ENCODE peak calls at places on chromosomes 12 and 14, in four cellular contexts. C, W, G and Y are unnamed samples. For H3K4me1, the result is how much of the 10 kb centered on the place peaks cover.

GRCh38 chr12:96242597-96242996 is 48.4 kb downstream of the ELK3 start:
- DNase-seq in C (no peak), W (no peak), G (no peak), Y (no peak)

GRCh38 chr12:22709292-22709691 is 84.3 kb downstream of the ETNK1 start:
- DNase-seq in G (no peak), C (no peak), W (no peak), Y (no peak)

GRCh38 chr12:47736877-47737676 is 11.8 kb upstream of the ENDOU start:
- DNase-seq in C (peak), W (peak), G (peak), Y (peak)

GRCh38 chr12:45369065-45369464 is 153.2 kb downstream of the ANO6 start:
- DNase-seq in W (no peak), G (no peak), C (no peak), Y (no peak)

GRCh38 chr12:87428701-87429277 is 600.4 kb downstream of the C12orf50 start:
- DNase-seq in G (no peak), W (no peak), C (no peak), Y (no peak)

GRCh38 chr14:69850086-69850735 is 29.0 kb upstream of the SMOC1 start:
- DNase-seq in G (peak), W (no peak), C (no peak), Y (no peak)

GRCh38 chr12:105978276-105978675 is 160.5 kb downstream of the NUAK1 start:
- DNase-seq in C (no peak), W (no peak), G (no peak), Y (no peak)

GRCh38 chr12:91100901-91101300 is 10.4 kb downstream of the LUM start:
- DNase-seq in G (no peak), C (no peak), W (no peak), Y (no peak)

GRCh38 chr14:47541652-47542051 is 133.8 kb downstream of the MDGA2 start:
- DNase-seq in W (no peak), G (no peak), C (no peak), Y (no peak)

GRCh38 chr14:92744198-92744597 is 4.2 kb downstream of the LGMN start:
- DNase-seq in W (no peak), C (no peak), G (no peak), Y (no peak)

GRCh38 chr14:74604896-74605295 is 7.1 kb downstream of the LTBP2 start:
- DNase-seq in W (peak), G (no peak), C (no peak), Y (no peak)

GRCh38 chr12:46480282-46480681 is 107.7 kb upstream of the SLC38A2 start:
- DNase-seq in W (no peak), C (no peak), G (no peak), Y (no peak)

DNA sequence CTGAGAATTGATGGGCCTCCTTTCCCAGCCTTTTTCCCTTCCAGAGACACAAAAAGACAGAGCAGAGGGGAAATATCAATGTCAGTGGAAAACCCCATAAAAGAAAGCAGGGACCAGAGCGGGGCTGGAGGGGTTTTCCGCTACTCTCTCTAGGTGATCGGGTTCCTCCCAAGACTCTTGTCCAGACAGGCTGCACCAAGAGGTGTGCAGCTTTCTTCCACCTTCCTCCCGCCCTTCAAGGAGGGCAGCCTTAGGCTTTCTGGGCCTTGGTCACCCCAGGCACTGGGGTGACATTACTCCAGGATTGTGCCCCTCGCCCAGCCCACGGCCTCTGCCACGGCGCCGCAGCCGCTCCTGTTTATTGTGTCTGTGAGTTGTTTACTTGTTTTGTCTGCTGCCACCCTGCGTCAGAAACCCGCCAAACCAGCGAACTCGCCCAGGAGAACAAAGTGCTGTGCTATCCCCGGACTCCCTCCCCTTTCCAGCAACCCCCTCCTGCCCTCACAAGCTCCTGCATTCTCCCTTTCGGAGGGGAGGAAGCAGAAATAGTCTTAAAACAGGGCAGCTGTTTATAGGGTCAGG is 6.7 kb upstream of the HOXC6 start:
- DNase-seq in C (no peak), G (peak), W (no peak), Y (no peak)
- H3K4me1 ChIP-seq in C (under half), G (half or more), W (half or more), Y (under half)

GRCh38 chr14:59629384-59630158 is 53.0 kb upstream of the CCDC175 start:
- DNase-seq in C (no peak), G (no peak), W (no peak), Y (no peak)
- H3K4me1 ChIP-seq in C (under half), G (under half), W (under half), Y (under half)

GRCh38 chr12:70245458-70245857 is 2.2 kb downstream of the CNOT2 start:
- DNase-seq in C (no peak), G (no peak), W (no peak), Y (no peak)
- H3K4me1 ChIP-seq in C (half or more), G (half or more), W (half or more), Y (half or more)

DNA sequence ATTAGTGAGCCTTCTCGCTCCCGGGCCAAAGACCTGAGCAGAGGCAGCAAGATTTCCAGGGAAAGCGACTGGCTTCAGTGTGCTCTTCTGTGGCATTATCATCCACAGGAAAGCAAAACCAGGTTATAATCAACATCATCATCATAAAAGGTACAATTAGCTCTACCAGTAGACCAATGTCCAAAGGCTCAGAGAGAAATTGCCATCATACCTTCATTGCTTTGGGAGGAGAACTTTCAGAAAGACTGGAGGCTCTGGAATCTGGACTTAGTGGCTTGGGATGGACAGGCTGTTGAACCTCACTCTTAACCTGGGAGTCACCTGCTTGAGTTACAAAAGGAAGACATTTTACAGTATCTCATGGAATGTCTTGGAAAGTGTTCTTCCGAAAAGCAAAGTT is 25.1 kb upstream of the CERS5 start:
- DNase-seq in W (no peak), C (no peak), G (no peak), Y (no peak)
- H3K4me1 ChIP-seq in W (under half), C (under half), G (under half), Y (under half)

DNA sequence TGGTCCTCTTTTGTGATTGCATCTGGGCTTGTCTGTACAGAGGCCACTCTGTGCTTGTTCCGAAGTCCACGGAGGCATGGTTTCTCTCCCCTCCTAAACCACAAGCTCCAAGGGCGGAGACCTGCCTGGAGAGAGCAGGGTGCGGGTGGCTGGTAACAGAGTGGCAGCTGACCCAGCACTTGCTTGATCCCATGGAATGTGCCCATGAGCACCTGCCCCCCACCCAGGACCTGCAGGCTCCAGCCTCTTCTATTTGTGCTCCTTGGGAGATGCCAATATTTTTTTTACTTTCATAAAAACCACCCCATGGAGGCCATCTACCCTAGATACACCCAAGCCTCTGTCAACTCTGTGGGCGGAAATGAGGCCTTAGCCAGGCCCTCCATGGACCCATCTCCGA is 104.7 kb downstream of the PRMT8 start:
- DNase-seq in G (no peak), C (no peak), W (no peak), Y (no peak)
- H3K4me1 ChIP-seq in G (under half), C (under half), W (under half), Y (under half)

GRCh38 chr14:96511667-96512066 is 9.5 kb downstream of the PAPOLA start:
- DNase-seq in W (no peak), G (no peak), C (no peak), Y (no peak)

GRCh38 chr14:96511146-96511545 is 9.0 kb downstream of the PAPOLA start:
- DNase-seq in G (no peak), W (no peak), C (no peak), Y (no peak)

GRCh38 chr14:96508900-96509299 is 6.7 kb downstream of the PAPOLA start:
- DNase-seq in C (no peak), W (no peak), G (no peak), Y (no peak)

GRCh38 chr14:96507723-96508122 is 5.5 kb downstream of the PAPOLA start:
- DNase-seq in W (no peak), G (no peak), C (no peak), Y (no peak)

DNA sequence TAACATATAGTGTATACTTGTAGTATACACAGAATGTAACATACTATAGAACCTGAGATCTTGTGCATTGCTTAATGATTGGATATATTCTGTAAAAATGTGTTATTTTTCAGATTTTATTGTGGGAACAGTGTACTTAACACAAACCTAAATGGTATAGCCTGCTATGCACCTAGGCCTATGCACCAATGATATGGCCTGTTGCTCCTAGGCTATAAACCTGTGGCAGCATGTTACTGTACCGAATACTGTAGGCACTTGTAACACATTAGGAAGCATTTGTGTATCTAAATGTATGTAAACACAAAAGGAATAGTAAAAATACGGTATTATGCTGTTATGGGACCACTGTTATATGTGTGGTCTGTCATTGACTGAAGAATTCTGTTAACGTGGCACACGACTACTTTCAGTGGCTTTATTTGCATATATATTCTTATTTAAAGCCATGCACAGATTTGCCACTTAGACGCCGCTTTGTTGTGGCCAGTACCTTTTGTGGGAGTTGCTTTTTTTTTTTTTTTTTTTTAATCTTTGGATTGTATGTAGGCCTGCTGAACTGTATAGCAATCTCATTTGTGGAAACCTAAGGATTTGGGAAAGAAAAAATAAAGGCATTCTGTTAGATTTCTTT is 7.4 kb downstream of the PAPOLA start:
- DNase-seq in W (no peak), C (no peak), G (no peak), Y (no peak)
- H3K4me1 ChIP-seq in W (half or more), C (half or more), G (half or more), Y (under half)

GRCh38 chr12:30136661-30137060 is 352.9 kb upstream of the TMTC1 start:
- DNase-seq in W (no peak), C (no peak), G (no peak), Y (no peak)
- H3K4me1 ChIP-seq in W (under half), C (under half), G (under half), Y (under half)

DNA sequence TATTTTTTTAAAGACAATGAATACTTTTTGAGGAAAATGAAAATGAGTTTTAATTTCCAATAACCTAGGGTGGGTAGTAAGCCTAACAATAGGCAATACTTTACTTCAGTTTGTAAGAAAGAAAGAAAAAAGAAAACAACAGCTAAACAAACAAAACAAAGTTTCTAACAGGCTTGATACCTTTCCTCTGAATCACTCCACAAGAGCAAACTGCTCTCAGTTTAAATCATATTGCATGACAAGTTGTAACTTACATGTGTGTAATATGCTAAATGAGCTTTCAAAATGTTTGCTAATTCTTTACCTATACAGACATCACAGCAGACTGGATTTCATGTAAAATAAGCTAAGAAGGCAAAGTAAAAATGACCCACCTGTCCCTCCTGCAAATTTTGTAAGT is 6.7 kb upstream of the LMO3 start:
- DNase-seq in G (no peak), C (no peak), W (no peak), Y (no peak)
- H3K4me1 ChIP-seq in G (under half), C (under half), W (under half), Y (under half)

GRCh38 chr14:99603965-99604765 is at the start of gene CCDC85C:
- DNase-seq in C (peak), W (peak), G (peak), Y (peak)
- H3K4me1 ChIP-seq in C (under half), W (under half), G (under half), Y (under half)